ENCODE peak calls at places on chromosomes 16 and 17, in ten cellular contexts. N is spleen, Q is upper lobe of right lung, O is SK-N-SH, H is small intestine, R is MM.1S, U is Peyer's patch, D is lung, J is mammary epithelial cell, G is hepatocyte. X is an unnamed sample.

GRCh38 chr16:86833136-86833535 is 254.8 kb downstream of the FOXL1 start:
- DNase-seq in H (no peak), J (no peak), Q (no peak), U (no peak), D (no peak), N (no peak), O (no peak), G (no peak), R (peak; percentile 6), X (peak; percentile 39)

GRCh38 chr16:1533443-1533951 is at the start of gene TMEM204:
- DNase-seq in R (no peak), N (peak; percentile 86), J (no peak), G (no peak), O (peak; percentile 72), Q (peak; percentile 80), D (peak; percentile 52), H (peak; percentile 28), U (no peak), X (no peak)

GRCh38 chr17:69175812-69176517 is 34.3 kb upstream of the ABCA6 start:
- DNase-seq in U (no peak), R (no peak), J (peak; percentile 87), D (no peak), G (peak; percentile 4), O (no peak), H (peak; percentile 34), N (no peak), Q (no peak), X (no peak)

GRCh38 chr16:27852116-27852515 is 211.4 kb downstream of the GSG1L start:
- DNase-seq in U (no peak), J (no peak), R (no peak), G (no peak), N (no peak), H (no peak), D (no peak), Q (peak; percentile 12), O (no peak), X (no peak)

GRCh38 chr17:49035470-49036269 is 38.5 kb downstream of the IGF2BP1 start:
- DNase-seq in J (peak; percentile 48), U (no peak), R (peak; percentile 70), N (no peak), Q (no peak), G (peak; percentile 33), H (no peak), O (peak; percentile 84), D (no peak), X (peak; percentile 66)

GRCh38 chr16:353404-354285 is 1.1 kb upstream of the AXIN1 start:
- DNase-seq in R (no peak), Q (peak; percentile 72), J (peak; percentile 38), N (peak; percentile 90), D (no peak), G (no peak), U (no peak), O (no peak), H (no peak), X (no peak)

GRCh38 chr17:44557653-44558285 is 485 bp downstream of the FZD2 start:
- DNase-seq in R (no peak), N (peak; percentile 79), O (peak; percentile 79), Q (peak; percentile 72), G (peak; percentile 68), D (no peak), J (peak; percentile 39), H (no peak), U (no peak), X (peak; percentile 67)

GRCh38 chr16:79169239-79169638 is 431.3 kb downstream of the MAF start:
- DNase-seq in N (no peak), G (peak; percentile 30), Q (no peak), H (no peak), O (no peak), R (no peak), U (no peak), J (no peak), D (no peak), X (no peak)

GRCh38 chr17:47203984-47204721 is 5.0 kb upstream of the MYL4 start:
- DNase-seq in O (no peak), G (no peak), R (peak; percentile 53), H (no peak), N (no peak), J (peak; percentile 38), Q (no peak), D (no peak), U (no peak), X (no peak)

DNA sequence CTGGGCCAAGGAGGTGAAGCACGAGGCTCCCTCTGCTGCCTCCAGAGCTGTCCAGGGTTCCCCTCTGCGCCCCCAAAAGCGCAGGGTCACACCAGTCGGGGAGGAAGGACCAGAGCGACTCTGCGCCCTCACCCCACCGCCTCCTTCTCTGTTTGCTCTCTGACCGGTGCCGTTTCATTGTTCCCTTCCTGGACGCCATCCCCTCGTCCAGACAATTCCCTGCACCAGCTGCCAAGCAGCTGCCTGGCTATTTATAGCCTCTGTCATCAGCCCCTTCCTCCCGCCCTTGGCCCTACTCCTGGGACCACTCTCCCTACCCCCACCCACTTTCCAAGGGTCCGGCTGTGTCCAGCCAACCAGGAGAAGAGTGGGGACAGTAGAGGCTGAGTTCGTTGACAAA is 68.8 kb upstream of the CREBBP start:
- DNase-seq in G (no peak), O (no peak), U (no peak), H (no peak), N (no peak), J (no peak), R (no peak), D (no peak), Q (peak; percentile 63), X (peak; percentile 68)
- H3K4me3 ChIP-seq in G (no peak overlapping the region), O (no peak overlapping the region), U (no peak overlapping the region), H (no peak overlapping the region), N (no peak overlapping the region), J (no peak overlapping the region), R (no peak overlapping the region), D (no peak overlapping the region), Q (peak overlapping the region; percentile 38), X (no peak overlapping the region)

DNA sequence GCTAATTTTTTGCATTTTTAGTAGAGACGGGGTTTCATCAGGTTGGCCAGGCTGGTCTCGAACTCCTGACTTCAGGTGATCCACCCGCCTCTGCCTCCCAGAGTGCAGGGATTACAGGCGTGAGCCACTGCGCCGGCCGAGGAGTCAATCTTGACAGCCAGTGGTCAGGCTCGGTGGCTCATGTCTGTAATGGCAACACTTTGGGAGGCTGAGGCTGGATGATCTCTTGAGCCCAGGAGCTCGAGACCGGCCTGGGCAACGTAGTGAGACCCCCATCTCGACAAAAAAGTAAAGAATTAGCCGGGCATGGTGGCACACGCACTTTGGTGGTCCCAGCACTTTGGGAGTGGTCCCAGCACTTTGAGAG is 608 bp upstream of the PGS1 start:
- DNase-seq in O (no peak), U (no peak), R (no peak), D (no peak), H (peak; percentile 31), G (peak; percentile 17), J (no peak), N (peak; percentile 75), Q (no peak), X (no peak)
- H3K27ac ChIP-seq in O (peak overlapping the region; percentile 81), U (peak overlapping the region; percentile 85), R (no peak overlapping the region), D (peak overlapping the region; percentile 87), H (peak overlapping the region; percentile 91), G (peak overlapping the region; percentile 95), J (peak overlapping the region; percentile 92), N (peak overlapping the region; percentile 99), Q (peak overlapping the region; percentile 94), X (no peak overlapping the region)

GRCh38 chr16:67528222-67528869 is at the start of gene RIPOR1:
- DNase-seq in O (peak; percentile 94), Q (peak; percentile 85), N (peak; percentile 92), G (peak; percentile 77), U (no peak), J (no peak), D (no peak), H (no peak), R (peak; percentile 55), X (peak; percentile 74)
- H3K4me1 ChIP-seq in O (peaks cover 21% of the 10 kb centered on the region), Q (peaks cover 32% of the 10 kb centered on the region), N (peaks cover 45% of the 10 kb centered on the region), G (peaks cover 24% of the 10 kb centered on the region), U (peaks cover 5% of the 10 kb centered on the region), J (peaks cover 45% of the 10 kb centered on the region), D (no peaks in the 10 kb centered on the region), H (peaks cover 2% of the 10 kb centered on the region), R (peaks cover 15% of the 10 kb centered on the region), X (peaks cover 13% of the 10 kb centered on the region)

GRCh38 chr16:89453662-89454321 is 36.6 kb downstream of the ANKRD11 start:
- DNase-seq in R (no peak), Q (no peak), J (no peak), G (no peak), D (no peak), O (no peak), N (no peak), H (peak; percentile 62), U (no peak), X (peak; percentile 52)
- H3K4me3 ChIP-seq in R (peak overlapping the region; percentile 4), Q (no peak overlapping the region), J (no peak overlapping the region), G (no peak overlapping the region), D (no peak overlapping the region), O (no peak overlapping the region), N (no peak overlapping the region), H (no peak overlapping the region), U (no peak overlapping the region), X (no peak overlapping the region)

DNA sequence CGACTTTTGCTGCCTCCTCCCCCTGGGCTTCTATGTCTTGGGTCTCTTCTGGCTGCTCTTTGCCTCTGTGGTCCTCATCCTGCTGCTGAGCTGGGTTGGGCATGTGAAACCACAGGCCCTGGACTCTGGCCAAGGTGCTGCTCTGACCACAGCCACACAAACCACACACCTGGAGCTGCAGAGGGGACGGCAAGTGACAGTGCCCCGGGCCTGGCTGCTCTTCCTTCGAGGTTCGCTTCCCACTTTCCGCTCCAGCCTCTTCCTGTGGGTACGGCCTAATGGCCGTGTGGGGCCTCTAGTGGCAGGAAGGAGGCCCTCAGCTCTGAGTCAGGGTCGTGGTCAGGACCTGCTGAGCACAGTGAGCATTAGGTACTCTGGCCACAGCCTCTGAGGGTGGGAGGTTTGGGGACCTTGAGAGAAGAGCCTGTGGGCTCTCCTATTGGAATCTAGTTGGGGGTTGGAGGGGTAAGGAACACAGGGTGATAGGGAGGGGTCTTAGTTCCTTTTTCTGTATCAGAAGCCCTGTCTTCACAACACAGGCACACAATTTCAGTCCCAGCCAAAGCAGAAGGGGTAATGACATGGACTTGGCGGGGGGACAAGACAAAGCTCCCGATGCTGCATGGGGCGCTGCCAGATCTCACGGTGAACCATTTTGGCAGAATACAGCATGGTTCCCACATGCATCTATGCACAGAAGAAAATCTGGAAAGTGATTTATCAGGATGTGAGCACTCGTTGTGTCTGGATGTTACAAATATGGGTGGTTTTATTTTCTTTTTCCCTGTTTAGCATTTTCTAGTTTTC is 2.3 kb downstream of the GP1BA start:
- DNase-seq in J (peak; percentile 39), U (no peak), O (peak; percentile 72), H (no peak), N (no peak), R (peak; percentile 69), Q (peak; percentile 71), D (no peak), G (peak; percentile 34), X (no peak)
- H3K27ac ChIP-seq in J (no peak overlapping the region), U (no peak overlapping the region), O (no peak overlapping the region), H (no peak overlapping the region), N (peak overlapping the region; percentile 52), R (no peak overlapping the region), Q (no peak overlapping the region), D (no peak overlapping the region), G (no peak overlapping the region), X (peak overlapping the region; percentile 34)

GRCh38 chr17:18116078-18116477 is 7.5 kb downstream of the MYO15A start:
- DNase-seq in G (no peak), U (no peak), D (no peak), Q (no peak), J (no peak), H (no peak), O (no peak), N (no peak), R (no peak), X (no peak)
- H3K4me1 ChIP-seq in G (no peaks in the 10 kb centered on the region), U (no peaks in the 10 kb centered on the region), D (no peaks in the 10 kb centered on the region), Q (no peaks in the 10 kb centered on the region), J (no peaks in the 10 kb centered on the region), H (no peaks in the 10 kb centered on the region), O (no peaks in the 10 kb centered on the region), N (no peaks in the 10 kb centered on the region), R (no peaks in the 10 kb centered on the region), X (no peaks in the 10 kb centered on the region)

X was measured in cardiac muscle cell.